ENCODE peak calls at places on chromosomes 2 and 18, in eight cellular contexts. O is transverse colon, U is esophagus muscularis mucosa, S is tibial nerve, X is GM12878, N is ovary, D is A549, G is K562. H is an unnamed sample.

GRCh38 chr2:145931836-145932352 is 1412.0 kb upstream of the ZEB2 start:
- DNase-seq in O (no peak), D (no peak), S (no peak), X (no peak), N (no peak), G (no peak), U (no peak), H (no peak)

GRCh38 chr2:156452971-156453370 is 16.8 kb downstream of the GPD2 start:
- DNase-seq in N (no peak), G (no peak), U (no peak), S (no peak), D (no peak), X (no peak), O (no peak), H (no peak)

GRCh38 chr18:36321636-36322407 is 24.3 kb downstream of the FHOD3 start:
- DNase-seq in S (no peak), D (no peak), U (peak), G (no peak), O (no peak), N (no peak), X (no peak), H (no peak)

GRCh38 chr2:160752475-160753330 is 259.1 kb upstream of the RBMS1 start:
- DNase-seq in D (peak), U (no peak), O (no peak), N (no peak), S (no peak), X (no peak), G (no peak), H (no peak)

GRCh38 chr2:160114020-160114419 is 51.6 kb upstream of the PLA2R1 start:
- DNase-seq in U (no peak), D (no peak), O (no peak), X (no peak), N (no peak), G (no peak), S (no peak), H (no peak)

GRCh38 chr2:240789501-240790369 is 30.3 kb downstream of the KIF1A start:
- DNase-seq in D (no peak), N (peak), O (no peak), G (no peak), U (no peak), X (peak), S (no peak), H (peak)

GRCh38 chr18:61893971-61894750 is 1.4 kb upstream of the RNF152 start:
- DNase-seq in G (peak), X (no peak), D (peak), U (peak), S (peak), N (peak), O (peak), H (peak)

GRCh38 chr2:128605931-128606330 is 287.3 kb upstream of the HS6ST1 start:
- DNase-seq in U (no peak), G (no peak), O (no peak), D (no peak), X (no peak), S (no peak), N (peak), H (peak)

GRCh38 chr2:232892843-232893242 is 22.8 kb downstream of the SNORC start:
- DNase-seq in D (no peak), S (no peak), U (no peak), O (no peak), N (no peak), G (no peak), X (no peak), H (peak)

GRCh38 chr2:204654679-204655078 is 109.4 kb downstream of the PARD3B start:
- DNase-seq in O (no peak), G (no peak), D (no peak), N (no peak), X (no peak), S (no peak), U (no peak), H (no peak)

GRCh38 chr18:42086288-42086687 is 131.3 kb downstream of the PIK3C3 start:
- DNase-seq in U (no peak), S (no peak), D (no peak), G (no peak), X (no peak), O (no peak), N (no peak), H (no peak)

GRCh38 chr2:217816396-217816869 is 186.4 kb downstream of the TNS1 start:
- DNase-seq in X (no peak), S (no peak), O (no peak), D (no peak), N (peak), U (no peak), G (no peak), H (peak)

GRCh38 chr2:18123577-18123976 is 245.1 kb downstream of the KCNS3 start:
- DNase-seq in G (no peak), S (no peak), X (no peak), U (no peak), O (no peak), N (no peak), D (no peak), H (no peak)

GRCh38 chr18:21110667-21111350 is 804 bp downstream of the ROCK1 start:
- DNase-seq in O (peak), X (no peak), D (no peak), N (no peak), S (no peak), U (no peak), G (peak), H (peak)

GRCh38 chr18:12839526-12840196 is 44.4 kb downstream of the PTPN2 start:
- DNase-seq in U (no peak), G (no peak), X (peak), D (no peak), S (no peak), N (no peak), O (no peak), H (no peak)

GRCh38 chr2:16248571-16249105 is 308.3 kb downstream of the MYCN start:
- DNase-seq in D (no peak), G (no peak), S (no peak), O (no peak), N (no peak), X (no peak), U (no peak), H (no peak)

GRCh38 chr2:203002054-203002821 is 12.4 kb upstream of the NBEAL1 start:
- DNase-seq in O (no peak), D (no peak), X (no peak), S (no peak), N (no peak), G (no peak), U (no peak), H (no peak)

GRCh38 chr2:176056411-176056810 is 27.4 kb downstream of the EVX2 start:
- DNase-seq in X (no peak), O (no peak), D (no peak), U (no peak), N (no peak), G (no peak), S (no peak), H (no peak)

GRCh38 chr2:180021850-180022249 is 14.8 kb upstream of the CWC22 start:
- DNase-seq in O (no peak), U (no peak), D (no peak), X (no peak), G (no peak), S (no peak), N (no peak), H (no peak)

GRCh38 chr2:35410431-35411061 is 945.0 kb upstream of the CRIM1 start:
- DNase-seq in O (peak), N (peak), G (peak), S (no peak), D (peak), X (peak), U (no peak), H (no peak)

GRCh38 chr2:35409762-35410161 is 945.8 kb upstream of the CRIM1 start:
- DNase-seq in D (no peak), O (no peak), U (no peak), G (no peak), N (no peak), S (no peak), X (no peak), H (no peak)

DNA sequence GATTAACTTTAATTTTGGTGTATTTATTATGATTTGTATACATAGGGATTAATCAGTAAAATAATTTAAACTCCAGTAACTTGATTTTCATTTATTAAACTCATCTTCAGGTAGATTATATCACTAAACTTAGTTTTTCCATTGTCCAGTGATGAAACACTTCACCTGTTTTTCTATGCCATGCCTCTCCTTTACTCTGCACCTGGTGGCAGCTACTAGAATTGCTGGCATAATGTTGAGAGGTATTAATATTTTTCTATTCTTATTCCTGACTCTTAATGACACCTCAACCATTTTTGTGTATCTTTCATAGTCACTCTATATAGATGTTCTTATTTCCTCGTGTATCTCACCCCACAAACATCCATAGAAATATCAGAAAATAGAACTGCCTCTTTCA is 940.3 kb upstream of the CRIM1 start:
- DNase-seq in N (no peak), G (no peak), D (no peak), X (no peak), S (no peak), U (no peak), O (no peak), H (no peak)
- TF ChIP-seq CTCF in N (no peak), G (no peak), D (no peak), X (no peak), S (no peak), U (no peak), O (peak), H (no peak)

GRCh38 chr2:14550658-14551057 is 81.9 kb upstream of the LRATD1 start:
- DNase-seq in U (no peak), O (no peak), S (no peak), G (no peak), N (no peak), D (no peak), X (no peak), H (no peak)

GRCh38 chr2:14551069-14551468 is 81.4 kb upstream of the LRATD1 start:
- DNase-seq in G (no peak), S (no peak), U (peak), X (no peak), O (no peak), D (no peak), N (no peak), H (no peak)

GRCh38 chr2:14554829-14555580 is 77.5 kb upstream of the LRATD1 start:
- DNase-seq in U (peak), X (no peak), D (no peak), O (peak), N (no peak), G (no peak), S (no peak), H (no peak)

GRCh38 chr2:14552286-14552685 is 80.2 kb upstream of the LRATD1 start:
- DNase-seq in S (no peak), O (no peak), X (no peak), D (no peak), N (no peak), U (peak), G (no peak), H (no peak)

DNA sequence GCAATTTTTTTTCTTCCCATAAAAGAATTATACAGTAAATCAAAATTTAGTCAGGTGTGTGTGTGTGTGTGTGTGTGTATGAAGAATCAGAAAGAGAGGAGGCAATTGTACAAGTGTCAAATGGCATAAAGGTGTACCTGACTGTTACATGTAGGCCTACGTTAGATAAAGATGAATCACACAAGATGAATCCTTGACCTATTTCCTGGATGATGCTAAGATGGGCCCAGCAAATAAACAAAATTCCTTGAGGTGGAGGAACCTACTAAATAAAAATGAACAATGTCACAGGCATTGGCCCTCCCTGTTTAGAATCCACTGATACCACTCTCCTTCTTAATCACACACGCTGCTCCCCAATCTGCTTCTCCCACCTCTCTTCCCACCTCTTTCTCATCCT is 79.7 kb upstream of the LRATD1 start:
- DNase-seq in D (no peak), S (no peak), O (no peak), G (no peak), X (no peak), N (no peak), U (peak), H (no peak)
- TF ChIP-seq EP300 in D (no peak), S (no peak), O (no peak), G (no peak), X (no peak), N (no peak), U (no peak), H (no peak)

GRCh38 chr2:11332596-11332995 is 11.8 kb downstream of the ROCK2 start:
- DNase-seq in G (no peak), X (no peak), N (no peak), S (no peak), D (no peak), O (no peak), U (no peak), H (no peak)
- H3K27ac ChIP-seq in G (no peak), X (no peak), N (no peak), S (no peak), D (no peak), O (no peak), U (no peak), H (no peak)

DNA sequence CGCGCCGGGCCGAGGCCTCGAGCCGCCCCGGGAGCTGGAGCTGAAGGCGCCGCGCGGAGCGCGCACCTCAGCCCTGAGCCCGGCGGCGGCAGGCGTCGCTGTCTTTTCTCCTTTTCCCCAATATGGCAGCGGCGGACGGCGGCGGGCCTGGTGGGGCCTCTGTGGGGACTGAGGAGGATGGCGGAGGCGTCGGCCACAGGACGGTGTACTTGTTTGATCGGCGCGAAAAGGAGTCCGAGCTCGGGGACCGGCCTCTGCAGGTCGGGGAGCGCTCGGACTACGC is 369 bp downstream of the SMCHD1 start:
- DNase-seq in N (no peak), S (no peak), G (no peak), X (no peak), D (peak), O (no peak), U (no peak), H (peak)
- TF ChIP-seq CTCF in N (no peak), S (peak), G (no peak), X (peak), D (no peak), O (no peak), U (no peak), H (no peak)

GRCh38 chr2:172298009-172298408 is 129.4 kb upstream of the ITGA6 start:
- DNase-seq in O (no peak), G (no peak), X (no peak), U (no peak), D (no peak), S (no peak), N (no peak), H (no peak)

GRCh38 chr2:172296267-172297046 is 130.9 kb upstream of the ITGA6 start:
- DNase-seq in U (no peak), N (no peak), O (no peak), G (no peak), S (no peak), D (no peak), X (no peak), H (no peak)

GRCh38 chr2:172295677-172296076 is 131.7 kb upstream of the ITGA6 start:
- DNase-seq in S (no peak), O (no peak), D (no peak), N (no peak), G (no peak), X (no peak), U (no peak), H (no peak)

GRCh38 chr2:172299741-172300140 is 127.6 kb upstream of the ITGA6 start:
- DNase-seq in D (no peak), G (no peak), S (no peak), U (no peak), X (no peak), O (peak), N (no peak), H (no peak)

DNA sequence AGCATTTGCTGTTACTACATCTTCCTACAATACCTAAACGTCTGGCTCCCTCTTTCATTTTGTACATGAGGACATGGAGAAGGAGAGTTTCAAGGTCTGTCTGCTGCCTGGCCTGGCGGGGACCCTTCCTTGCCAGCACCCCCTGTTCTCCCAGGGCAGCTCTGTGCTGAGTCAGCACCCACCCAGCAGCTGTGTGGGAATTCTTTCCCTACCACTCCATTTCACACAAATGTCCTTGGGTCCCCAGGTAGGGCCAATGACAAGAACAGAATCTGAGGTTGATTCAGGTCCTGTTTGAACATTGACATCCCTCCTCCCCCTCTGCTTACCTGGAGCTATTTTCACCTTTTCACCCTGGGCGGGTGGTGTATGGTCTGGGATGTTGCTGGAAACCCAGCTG is 129.9 kb upstream of the ITGA6 start:
- DNase-seq in D (no peak), X (no peak), U (no peak), O (no peak), S (no peak), N (no peak), G (no peak), H (no peak)
- TF ChIP-seq EP300 in D (no peak), X (no peak), U (no peak), O (no peak), S (no peak), N (no peak), G (no peak), H (no peak)

GRCh38 chr18:23752796-23753195 is 63.5 kb downstream of the LAMA3 start:
- DNase-seq in N (no peak), O (no peak), S (no peak), G (no peak), D (no peak), X (no peak), U (peak), H (no peak)
- H3K27ac ChIP-seq in N (no peak), O (no peak), S (peak), G (no peak), D (no peak), X (no peak), U (no peak), H (peak)